ENCODE peak calls at places on chromosomes 1 and 21, in eight cellular contexts. One of them, this sample, is unnamed.

GRCh38 chr1:50426702-50427085 is 3.5 kb upstream of the DMRTA2 start:
- DNase-seq in fibroblast of pulmonary artery: no peak
- DNase-seq in AG09319: no peak
- DNase-seq in psoas muscle: no peak
- DNase-seq in heart left ventricle: no peak
- DNase-seq in fibroblast of the aortic adventitia: no peak
- DNase-seq in neural crest cell: no peak
- DNase-seq in astrocyte of the cerebellum: no peak
- DNase-seq in this sample: no peak

GRCh38 chr1:244100276-244100675 is 49.2 kb downstream of the ZBTB18 start:
- DNase-seq in fibroblast of pulmonary artery: no peak
- DNase-seq in AG09319: no peak
- DNase-seq in psoas muscle: no peak
- DNase-seq in heart left ventricle: no peak
- DNase-seq in fibroblast of the aortic adventitia: no peak
- DNase-seq in neural crest cell: no peak
- DNase-seq in astrocyte of the cerebellum: no peak
- DNase-seq in this sample: no peak

GRCh38 chr1:66250483-66250882 is 283.5 kb upstream of the SGIP1 start:
- DNase-seq in fibroblast of pulmonary artery: peak
- DNase-seq in AG09319: no peak
- DNase-seq in psoas muscle: no peak
- DNase-seq in heart left ventricle: no peak
- DNase-seq in fibroblast of the aortic adventitia: peak
- DNase-seq in neural crest cell: no peak
- DNase-seq in astrocyte of the cerebellum: no peak
- DNase-seq in this sample: peak

GRCh38 chr1:51648180-51649109 is 31.6 kb downstream of the OSBPL9 start:
- DNase-seq in fibroblast of pulmonary artery: peak
- DNase-seq in AG09319: peak
- DNase-seq in psoas muscle: no peak
- DNase-seq in heart left ventricle: no peak
- DNase-seq in fibroblast of the aortic adventitia: peak
- DNase-seq in neural crest cell: no peak
- DNase-seq in astrocyte of the cerebellum: no peak
- DNase-seq in this sample: peak

GRCh38 chr1:21671915-21672314 is 2.8 kb upstream of the RAP1GAP start:
- DNase-seq in fibroblast of pulmonary artery: no peak
- DNase-seq in AG09319: no peak
- DNase-seq in psoas muscle: no peak
- DNase-seq in heart left ventricle: no peak
- DNase-seq in fibroblast of the aortic adventitia: no peak
- DNase-seq in neural crest cell: no peak
- DNase-seq in astrocyte of the cerebellum: no peak
- DNase-seq in this sample: no peak

GRCh38 chr1:116737855-116738318 is 16.3 kb upstream of the CD2 start:
- DNase-seq in fibroblast of pulmonary artery: no peak
- DNase-seq in AG09319: no peak
- DNase-seq in psoas muscle: no peak
- DNase-seq in heart left ventricle: no peak
- DNase-seq in fibroblast of the aortic adventitia: no peak
- DNase-seq in neural crest cell: no peak
- DNase-seq in astrocyte of the cerebellum: no peak
- DNase-seq in this sample: no peak

GRCh38 chr1:245537992-245538391 is 383.2 kb downstream of the KIF26B start:
- DNase-seq in fibroblast of pulmonary artery: peak
- DNase-seq in AG09319: no peak
- DNase-seq in psoas muscle: no peak
- DNase-seq in heart left ventricle: no peak
- DNase-seq in fibroblast of the aortic adventitia: peak
- DNase-seq in neural crest cell: no peak
- DNase-seq in astrocyte of the cerebellum: no peak
- DNase-seq in this sample: peak

GRCh38 chr1:219564072-219564471 is 48.8 kb downstream of the ZC3H11B start:
- DNase-seq in fibroblast of pulmonary artery: no peak
- DNase-seq in AG09319: no peak
- DNase-seq in psoas muscle: no peak
- DNase-seq in heart left ventricle: no peak
- DNase-seq in fibroblast of the aortic adventitia: no peak
- DNase-seq in neural crest cell: no peak
- DNase-seq in astrocyte of the cerebellum: no peak
- DNase-seq in this sample: no peak

GRCh38 chr1:21492171-21492625 is 17.0 kb upstream of the ALPL start:
- DNase-seq in fibroblast of pulmonary artery: no peak
- DNase-seq in AG09319: no peak
- DNase-seq in psoas muscle: no peak
- DNase-seq in heart left ventricle: no peak
- DNase-seq in fibroblast of the aortic adventitia: no peak
- DNase-seq in neural crest cell: no peak
- DNase-seq in astrocyte of the cerebellum: no peak
- DNase-seq in this sample: no peak

GRCh38 chr21:41168391-41169257 is 664 bp downstream of the BACE2 start:
- DNase-seq in fibroblast of pulmonary artery: peak
- DNase-seq in AG09319: no peak
- DNase-seq in psoas muscle: peak
- DNase-seq in heart left ventricle: peak
- DNase-seq in fibroblast of the aortic adventitia: peak
- DNase-seq in neural crest cell: peak
- DNase-seq in astrocyte of the cerebellum: peak
- DNase-seq in this sample: peak

GRCh38 chr1:167819849-167820683 is 93.9 kb downstream of the ADCY10 start:
- DNase-seq in fibroblast of pulmonary artery: peak
- DNase-seq in AG09319: peak
- DNase-seq in psoas muscle: peak
- DNase-seq in heart left ventricle: peak
- DNase-seq in fibroblast of the aortic adventitia: peak
- DNase-seq in neural crest cell: peak
- DNase-seq in astrocyte of the cerebellum: peak
- DNase-seq in this sample: peak

GRCh38 chr1:16189003-16189402 is 23.4 kb downstream of the ARHGEF19 start:
- DNase-seq in fibroblast of pulmonary artery: no peak
- DNase-seq in AG09319: no peak
- DNase-seq in psoas muscle: no peak
- DNase-seq in heart left ventricle: no peak
- DNase-seq in fibroblast of the aortic adventitia: peak
- DNase-seq in neural crest cell: no peak
- DNase-seq in astrocyte of the cerebellum: no peak
- DNase-seq in this sample: peak

GRCh38 chr1:154157520-154158306 is 2.8 kb upstream of the NUP210L start:
- DNase-seq in fibroblast of pulmonary artery: peak
- DNase-seq in AG09319: no peak
- DNase-seq in psoas muscle: no peak
- DNase-seq in heart left ventricle: no peak
- DNase-seq in fibroblast of the aortic adventitia: peak
- DNase-seq in neural crest cell: peak
- DNase-seq in astrocyte of the cerebellum: no peak
- DNase-seq in this sample: peak

GRCh38 chr1:212651521-212651920 is 43.0 kb downstream of the ATF3 start:
- DNase-seq in fibroblast of pulmonary artery: no peak
- DNase-seq in AG09319: no peak
- DNase-seq in psoas muscle: no peak
- DNase-seq in heart left ventricle: no peak
- DNase-seq in fibroblast of the aortic adventitia: peak
- DNase-seq in neural crest cell: no peak
- DNase-seq in astrocyte of the cerebellum: no peak
- DNase-seq in this sample: peak

GRCh38 chr1:229230136-229230892 is 40.6 kb upstream of the RAB4A start:
- DNase-seq in fibroblast of pulmonary artery: no peak
- DNase-seq in AG09319: no peak
- DNase-seq in psoas muscle: peak
- DNase-seq in heart left ventricle: no peak
- DNase-seq in fibroblast of the aortic adventitia: no peak
- DNase-seq in neural crest cell: no peak
- DNase-seq in astrocyte of the cerebellum: no peak
- DNase-seq in this sample: no peak

DNA sequence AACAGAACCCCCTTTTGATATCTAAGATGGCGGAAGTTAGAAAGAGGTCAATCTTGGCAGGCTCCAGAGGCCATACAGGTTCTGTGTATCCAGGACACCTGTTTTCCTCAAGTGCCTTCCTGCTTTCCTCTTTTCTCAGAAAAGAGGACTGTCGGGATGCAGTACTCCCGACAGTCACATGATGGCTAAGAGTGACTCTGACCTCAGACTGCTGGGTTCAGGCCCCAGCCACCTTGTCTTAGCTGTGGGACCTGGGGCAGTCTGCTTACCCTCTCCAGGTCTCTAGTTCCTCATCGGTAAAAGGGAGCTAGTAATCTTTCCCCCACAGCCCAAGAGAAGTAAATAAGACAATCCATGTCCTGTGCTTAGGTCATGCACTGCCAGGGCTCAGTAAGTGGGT is 29.9 kb downstream of the STK40 start:
- DNase-seq in fibroblast of pulmonary artery: no peak
- DNase-seq in AG09319: no peak
- DNase-seq in psoas muscle: no peak
- DNase-seq in heart left ventricle: no peak
- DNase-seq in fibroblast of the aortic adventitia: no peak
- DNase-seq in neural crest cell: no peak
- DNase-seq in astrocyte of the cerebellum: no peak
- DNase-seq in this sample: no peak
- TF ChIP-seq CTCF in fibroblast of pulmonary artery: no peak
- TF ChIP-seq CTCF in AG09319: no peak
- TF ChIP-seq CTCF in psoas muscle: no peak
- TF ChIP-seq CTCF in heart left ventricle: no peak
- TF ChIP-seq CTCF in fibroblast of the aortic adventitia: no peak
- TF ChIP-seq CTCF in neural crest cell: no peak
- TF ChIP-seq CTCF in astrocyte of the cerebellum: no peak
- TF ChIP-seq CTCF in this sample: no peak

GRCh38 chr1:179296356-179296755 is 2.8 kb downstream of the SOAT1 start:
- DNase-seq in fibroblast of pulmonary artery: no peak
- DNase-seq in AG09319: no peak
- DNase-seq in psoas muscle: no peak
- DNase-seq in heart left ventricle: no peak
- DNase-seq in fibroblast of the aortic adventitia: no peak
- DNase-seq in neural crest cell: no peak
- DNase-seq in astrocyte of the cerebellum: no peak
- DNase-seq in this sample: no peak

GRCh38 chr1:179288977-179289376 is 4.6 kb upstream of the SOAT1 start:
- DNase-seq in fibroblast of pulmonary artery: no peak
- DNase-seq in AG09319: no peak
- DNase-seq in psoas muscle: no peak
- DNase-seq in heart left ventricle: no peak
- DNase-seq in fibroblast of the aortic adventitia: no peak
- DNase-seq in neural crest cell: no peak
- DNase-seq in astrocyte of the cerebellum: no peak
- DNase-seq in this sample: no peak

GRCh38 chr1:179296831-179297377 is 3.3 kb downstream of the SOAT1 start:
- DNase-seq in fibroblast of pulmonary artery: no peak
- DNase-seq in AG09319: no peak
- DNase-seq in psoas muscle: no peak
- DNase-seq in heart left ventricle: no peak
- DNase-seq in fibroblast of the aortic adventitia: no peak
- DNase-seq in neural crest cell: no peak
- DNase-seq in astrocyte of the cerebellum: no peak
- DNase-seq in this sample: no peak

GRCh38 chr1:179295356-179295755 is 1.8 kb downstream of the SOAT1 start:
- DNase-seq in fibroblast of pulmonary artery: no peak
- DNase-seq in AG09319: no peak
- DNase-seq in psoas muscle: no peak
- DNase-seq in heart left ventricle: no peak
- DNase-seq in fibroblast of the aortic adventitia: peak
- DNase-seq in neural crest cell: no peak
- DNase-seq in astrocyte of the cerebellum: no peak
- DNase-seq in this sample: no peak

DNA sequence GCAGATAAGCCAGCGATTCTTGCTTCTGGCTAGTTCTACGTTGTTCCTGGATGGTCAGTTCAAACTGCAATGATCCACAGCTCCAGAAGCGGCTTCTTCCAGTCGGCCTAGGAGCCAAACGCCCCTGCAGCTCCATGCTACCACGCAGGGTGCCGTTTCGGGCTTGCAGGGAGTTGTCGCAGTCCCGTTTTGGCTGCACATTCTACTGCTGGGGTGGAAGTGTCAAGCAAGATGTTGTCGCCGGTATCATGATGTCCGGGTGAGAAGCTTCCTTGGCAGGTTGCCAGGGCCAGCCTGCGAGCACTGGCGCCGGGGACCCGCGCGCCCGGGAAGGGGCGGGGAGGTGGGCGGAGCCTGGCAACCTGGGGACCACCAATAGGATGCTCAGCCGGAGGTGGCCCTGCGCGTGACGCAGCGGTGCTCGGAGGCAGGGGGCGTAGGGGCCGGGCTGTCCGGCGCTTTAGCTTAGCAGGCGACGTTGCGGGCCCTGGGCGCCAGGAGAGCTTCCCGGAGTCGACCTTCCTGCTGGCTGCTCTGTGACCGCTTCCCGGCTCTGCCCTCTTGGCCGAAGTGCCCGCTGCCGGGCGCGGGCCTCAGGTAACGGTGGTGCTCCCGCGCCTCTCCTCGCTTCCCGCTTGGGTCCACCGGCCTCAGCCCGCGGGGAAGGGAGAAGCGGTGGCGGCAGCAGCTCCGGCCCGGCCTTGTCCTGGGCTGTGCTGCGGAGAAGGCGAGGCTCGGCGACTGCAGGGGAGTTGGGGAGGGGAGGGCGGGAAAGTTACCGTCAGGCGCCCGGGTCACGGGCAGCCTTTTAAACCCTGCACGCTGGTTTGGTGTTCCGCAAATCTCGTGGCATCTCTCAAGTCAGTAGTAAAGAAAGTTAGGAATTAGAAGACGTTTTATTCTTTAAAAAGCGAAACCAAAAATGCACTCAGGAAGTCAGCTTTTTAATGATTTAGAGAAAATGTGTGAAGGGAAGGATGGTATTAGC is at the start of gene SOAT1:
- DNase-seq in fibroblast of pulmonary artery: peak
- DNase-seq in AG09319: peak
- DNase-seq in psoas muscle: peak
- DNase-seq in heart left ventricle: peak
- DNase-seq in fibroblast of the aortic adventitia: peak
- DNase-seq in neural crest cell: peak
- DNase-seq in astrocyte of the cerebellum: peak
- DNase-seq in this sample: peak
- TF ChIP-seq CTCF in fibroblast of pulmonary artery: no peak
- TF ChIP-seq CTCF in AG09319: peak
- TF ChIP-seq CTCF in psoas muscle: no peak
- TF ChIP-seq CTCF in heart left ventricle: peak
- TF ChIP-seq CTCF in fibroblast of the aortic adventitia: peak
- TF ChIP-seq CTCF in neural crest cell: peak
- TF ChIP-seq CTCF in astrocyte of the cerebellum: no peak
- TF ChIP-seq CTCF in this sample: no peak

GRCh38 chr21:36859744-36860501 is 106.5 kb downstream of the HLCS start:
- DNase-seq in fibroblast of pulmonary artery: peak
- DNase-seq in AG09319: no peak
- DNase-seq in psoas muscle: peak
- DNase-seq in heart left ventricle: peak
- DNase-seq in fibroblast of the aortic adventitia: no peak
- DNase-seq in neural crest cell: no peak
- DNase-seq in astrocyte of the cerebellum: no peak
- DNase-seq in this sample: peak
- TF ChIP-seq CTCF in fibroblast of pulmonary artery: no peak
- TF ChIP-seq CTCF in AG09319: no peak
- TF ChIP-seq CTCF in psoas muscle: no peak
- TF ChIP-seq CTCF in heart left ventricle: no peak
- TF ChIP-seq CTCF in fibroblast of the aortic adventitia: no peak
- TF ChIP-seq CTCF in neural crest cell: no peak
- TF ChIP-seq CTCF in astrocyte of the cerebellum: no peak
- TF ChIP-seq CTCF in this sample: no peak

DNA sequence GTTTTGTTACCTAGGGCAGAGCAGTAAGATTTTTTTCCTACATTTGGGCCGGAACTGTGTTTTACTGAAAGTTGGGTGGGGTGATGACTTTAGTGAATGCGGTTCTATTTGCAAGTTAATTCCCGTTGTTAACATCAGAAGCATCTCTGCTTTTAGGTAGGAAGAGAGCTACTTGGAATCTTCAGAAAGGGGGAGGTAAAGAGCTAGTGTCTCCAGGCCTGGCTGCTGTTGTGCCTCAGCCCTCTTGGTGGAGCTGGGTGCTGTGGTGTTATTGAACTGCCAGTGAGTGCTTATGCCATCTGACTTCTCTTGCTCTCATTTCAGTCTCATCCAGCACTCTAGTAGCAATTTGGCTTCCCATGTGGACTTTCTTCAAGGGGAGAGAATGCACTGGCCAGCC is 3.4 kb downstream of the KDM4A start:
- DNase-seq in fibroblast of pulmonary artery: peak
- DNase-seq in AG09319: no peak
- DNase-seq in psoas muscle: no peak
- DNase-seq in heart left ventricle: no peak
- DNase-seq in fibroblast of the aortic adventitia: peak
- DNase-seq in neural crest cell: no peak
- DNase-seq in astrocyte of the cerebellum: peak
- DNase-seq in this sample: peak
- TF ChIP-seq CTCF in fibroblast of pulmonary artery: peak
- TF ChIP-seq CTCF in AG09319: peak
- TF ChIP-seq CTCF in psoas muscle: no peak
- TF ChIP-seq CTCF in heart left ventricle: no peak
- TF ChIP-seq CTCF in fibroblast of the aortic adventitia: peak
- TF ChIP-seq CTCF in neural crest cell: no peak
- TF ChIP-seq CTCF in astrocyte of the cerebellum: peak
- TF ChIP-seq CTCF in this sample: peak